ENCODE peak calls at places on chromosome 7, in nine cellular contexts. S, W, C, F, X, D, Z, Q and M are unnamed samples.

GRCh38 chr7:66725843-66726242 is 14.7 kb upstream of the RABGEF1 start:
- DNase-seq in S (no peak), W (no peak), C (no peak), F (no peak), X (no peak), D (no peak), Z (no peak), Q (no peak), M (no peak)

GRCh38 chr7:147711429-147711828 is 879.1 kb upstream of the C7orf33 start:
- DNase-seq in S (no peak), W (no peak), C (no peak), F (no peak), X (no peak), D (no peak), Z (no peak), Q (no peak), M (no peak)

GRCh38 chr7:50552921-50553320 is 12.3 kb downstream of the DDC start:
- DNase-seq in S (no peak), W (no peak), C (peak), F (no peak), X (peak), D (peak), Z (no peak), Q (peak), M (peak)

GRCh38 chr7:105691692-105692564 is 110.6 kb upstream of the EFCAB10 start:
- DNase-seq in S (peak), W (peak), C (peak), F (peak), X (peak), D (peak), Z (peak), Q (peak), M (peak)

GRCh38 chr7:127751723-127752448 is 99.9 kb downstream of the SND1 start:
- DNase-seq in S (no peak), W (no peak), C (no peak), F (peak), X (no peak), D (no peak), Z (no peak), Q (peak), M (no peak)

GRCh38 chr7:144038887-144039286 is 9.9 kb upstream of the OR2A5 start:
- DNase-seq in S (no peak), W (no peak), C (no peak), F (no peak), X (no peak), D (no peak), Z (no peak), Q (no peak), M (no peak)

GRCh38 chr7:82430518-82431465 is 12.8 kb downstream of the CACNA2D1 start:
- DNase-seq in S (no peak), W (no peak), C (no peak), F (no peak), X (peak), D (no peak), Z (no peak), Q (peak), M (no peak)

GRCh38 chr7:45082831-45083331 is 5.9 kb downstream of the NACAD start:
- DNase-seq in S (no peak), W (no peak), C (no peak), F (no peak), X (no peak), D (no peak), Z (no peak), Q (no peak), M (no peak)

GRCh38 chr7:146411975-146412374 is 295.4 kb downstream of the CNTNAP2 start:
- DNase-seq in S (no peak), W (no peak), C (peak), F (no peak), X (no peak), D (no peak), Z (no peak), Q (no peak), M (no peak)

GRCh38 chr7:44580945-44581344 is 1.1 kb downstream of the TMED4 start:
- DNase-seq in S (no peak), W (no peak), C (no peak), F (no peak), X (no peak), D (no peak), Z (no peak), Q (no peak), M (no peak)

GRCh38 chr7:51026341-51026740 is 243.6 kb upstream of the GRB10 start:
- DNase-seq in S (no peak), W (no peak), C (no peak), F (no peak), X (no peak), D (no peak), Z (no peak), Q (no peak), M (no peak)

GRCh38 chr7:122827763-122828162 is 58.5 kb downstream of the CADPS2 start:
- DNase-seq in S (no peak), W (no peak), C (no peak), F (no peak), X (no peak), D (no peak), Z (no peak), Q (no peak), M (no peak)

GRCh38 chr7:1255083-1255816 is 22.6 kb downstream of the UNCX start:
- DNase-seq in S (no peak), W (no peak), C (peak), F (no peak), X (no peak), D (no peak), Z (no peak), Q (no peak), M (no peak)

GRCh38 chr7:148963583-148964509 is 64.5 kb downstream of the PDIA4 start:
- DNase-seq in S (no peak), W (no peak), C (peak), F (no peak), X (no peak), D (no peak), Z (no peak), Q (no peak), M (no peak)

GRCh38 chr7:84188811-84189405 is 5.7 kb downstream of the SEMA3A start:
- DNase-seq in S (no peak), W (no peak), C (no peak), F (no peak), X (no peak), D (no peak), Z (no peak), Q (peak), M (no peak)

GRCh38 chr7:41222704-41223103 is 480.2 kb downstream of the INHBA start:
- DNase-seq in S (no peak), W (no peak), C (no peak), F (no peak), X (no peak), D (no peak), Z (peak), Q (peak), M (peak)

GRCh38 chr7:22295402-22296264 is 61.3 kb downstream of the RAPGEF5 start:
- DNase-seq in S (no peak), W (no peak), C (peak), F (no peak), X (no peak), D (no peak), Z (no peak), Q (no peak), M (no peak)

GRCh38 chr7:122300607-122301079 is 3.9 kb downstream of the FEZF1 start:
- DNase-seq in S (no peak), W (no peak), C (peak), F (no peak), X (no peak), D (no peak), Z (no peak), Q (no peak), M (no peak)

GRCh38 chr7:135789956-135790355 is 41.3 kb upstream of the FAM180A start:
- DNase-seq in S (no peak), W (no peak), C (no peak), F (no peak), X (no peak), D (no peak), Z (no peak), Q (no peak), M (no peak)

GRCh38 chr7:158266817-158267736 is 320.5 kb downstream of the PTPRN2 start:
- DNase-seq in S (no peak), W (no peak), C (no peak), F (no peak), X (no peak), D (no peak), Z (no peak), Q (no peak), M (no peak)

GRCh38 chr7:157807510-157807909 is 470.7 kb downstream of the DNAJB6 start:
- DNase-seq in S (no peak), W (no peak), C (peak), F (no peak), X (no peak), D (no peak), Z (no peak), Q (no peak), M (no peak)

GRCh38 chr7:28037220-28038010 is 143.2 kb downstream of the JAZF1 start:
- DNase-seq in S (no peak), W (no peak), C (no peak), F (peak), X (peak), D (peak), Z (peak), Q (peak), M (peak)

GRCh38 chr7:159028456-159029401 is 115.9 kb downstream of the VIPR2 start:
- DNase-seq in S (no peak), W (peak), C (no peak), F (no peak), X (no peak), D (no peak), Z (no peak), Q (no peak), M (no peak)

GRCh38 chr7:51146816-51147586 is 169.6 kb downstream of the COBL start:
- DNase-seq in S (no peak), W (no peak), C (no peak), F (no peak), X (no peak), D (no peak), Z (no peak), Q (no peak), M (no peak)

GRCh38 chr7:25565949-25566348 is 337.7 kb upstream of the NPVF start:
- DNase-seq in S (peak), W (peak), C (peak), F (no peak), X (peak), D (peak), Z (peak), Q (peak), M (peak)

GRCh38 chr7:2032030-2032875 is 200.5 kb downstream of the MAD1L1 start:
- DNase-seq in S (no peak), W (no peak), C (no peak), F (no peak), X (no peak), D (no peak), Z (no peak), Q (peak), M (no peak)

GRCh38 chr7:55409474-55410225 is 44.5 kb downstream of the LANCL2 start:
- DNase-seq in S (no peak), W (no peak), C (no peak), F (no peak), X (no peak), D (peak), Z (no peak), Q (peak), M (peak)

GRCh38 chr7:80288175-80289122 is 153.8 kb downstream of the GNAI1 start:
- DNase-seq in S (no peak), W (no peak), C (no peak), F (no peak), X (no peak), D (no peak), Z (no peak), Q (peak), M (no peak)
- TF ChIP-seq CTCF in S (no peak), W (no peak), C (peak), F (no peak), X (no peak), D (no peak), Z (no peak), Q (peak), M (peak)

DNA sequence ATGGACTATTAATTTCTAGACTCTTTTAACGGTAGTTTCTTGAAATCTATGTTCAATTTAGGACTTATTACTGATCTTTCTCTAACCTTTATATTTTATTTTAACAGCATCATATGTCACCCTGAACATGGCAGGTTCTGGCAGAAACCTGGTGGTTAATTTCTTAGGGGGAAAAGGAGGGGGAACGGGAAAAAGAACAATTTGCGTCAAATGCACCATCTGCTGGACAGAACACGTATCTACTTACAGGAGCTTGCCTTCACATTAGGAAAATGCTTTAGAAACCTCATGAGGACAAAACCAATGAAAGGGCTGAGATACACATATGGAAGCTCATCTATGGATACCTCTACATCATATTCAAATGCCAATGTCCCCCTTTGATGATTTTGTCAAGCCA is 171.3 kb downstream of the GRM3 start:
- DNase-seq in S (no peak), W (no peak), C (peak), F (no peak), X (no peak), D (peak), Z (no peak), Q (no peak), M (no peak)
- TF ChIP-seq CTCF in S (no peak), W (no peak), C (peak), F (peak), X (no peak), D (peak), Z (peak), Q (peak), M (peak)

DNA sequence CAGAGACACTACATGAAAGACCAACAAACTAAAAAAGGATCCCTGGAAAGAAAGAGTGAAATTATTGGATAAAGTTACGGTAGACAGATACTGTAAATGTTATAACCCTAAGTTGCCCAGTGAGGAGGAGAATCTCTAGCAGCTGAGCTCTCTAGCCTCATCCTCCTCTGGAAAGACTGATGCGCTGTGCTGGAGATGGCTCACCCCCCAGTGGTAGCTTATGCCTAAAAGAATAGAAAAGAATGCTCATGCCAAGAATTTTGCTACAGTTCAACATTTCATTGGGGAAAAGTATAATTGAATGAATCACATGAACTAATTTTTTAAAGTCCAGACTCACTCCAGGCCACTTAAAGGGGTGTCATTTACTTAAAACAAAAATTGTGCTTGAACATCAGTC is 50.8 kb upstream of the RNF32 start:
- DNase-seq in S (no peak), W (no peak), C (no peak), F (no peak), X (no peak), D (no peak), Z (no peak), Q (no peak), M (no peak)
- TF ChIP-seq CTCF in S (no peak), W (no peak), C (no peak), F (no peak), X (no peak), D (no peak), Z (no peak), Q (no peak), M (no peak)

GRCh38 chr7:75963383-75963995 is 30.9 kb downstream of the TMEM120A start:
- DNase-seq in S (no peak), W (no peak), C (no peak), F (no peak), X (no peak), D (no peak), Z (no peak), Q (no peak), M (no peak)

GRCh38 chr7:75962607-75963382 is 31.6 kb downstream of the TMEM120A start:
- DNase-seq in S (no peak), W (no peak), C (peak), F (no peak), X (peak), D (no peak), Z (peak), Q (peak), M (peak)

GRCh38 chr7:75960372-75960771 is 34.0 kb downstream of the TMEM120A start:
- DNase-seq in S (no peak), W (no peak), C (no peak), F (no peak), X (no peak), D (no peak), Z (no peak), Q (no peak), M (no peak)

GRCh38 chr7:75958802-75959543 is 35.4 kb downstream of the TMEM120A start:
- DNase-seq in S (no peak), W (no peak), C (no peak), F (no peak), X (no peak), D (no peak), Z (no peak), Q (no peak), M (peak)

DNA sequence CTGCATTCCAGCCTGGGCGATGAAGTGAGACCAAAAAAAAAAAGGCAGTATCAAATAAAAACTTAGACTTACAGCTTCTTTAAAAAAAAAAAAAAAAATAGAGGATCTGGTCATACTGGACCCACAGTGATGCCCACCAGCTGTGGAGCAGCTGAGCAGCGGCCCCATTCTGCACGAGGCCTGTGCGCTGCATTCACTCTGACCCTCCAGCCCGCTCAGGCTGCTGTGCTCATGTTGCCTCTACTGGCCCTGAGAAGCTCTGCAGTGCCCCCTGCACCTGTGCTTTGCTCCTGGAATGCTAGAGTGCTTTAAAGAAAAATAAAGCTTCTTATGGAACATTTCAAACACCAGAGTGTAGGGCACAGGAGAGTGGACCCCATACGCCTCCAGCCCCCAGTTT is 33.2 kb downstream of the TMEM120A start:
- DNase-seq in S (no peak), W (no peak), C (peak), F (no peak), X (no peak), D (no peak), Z (no peak), Q (no peak), M (no peak)
- TF ChIP-seq CTCF in S (no peak), W (no peak), C (peak), F (peak), X (no peak), D (no peak), Z (no peak), Q (no peak), M (no peak)

GRCh38 chr7:137642467-137642866 is 204.3 kb downstream of the DGKI start:
- DNase-seq in S (no peak), W (no peak), C (no peak), F (no peak), X (peak), D (no peak), Z (peak), Q (peak), M (peak)

GRCh38 chr7:137636376-137636775 is 210.4 kb downstream of the DGKI start:
- DNase-seq in S (no peak), W (no peak), C (no peak), F (no peak), X (no peak), D (no peak), Z (no peak), Q (peak), M (no peak)

DNA sequence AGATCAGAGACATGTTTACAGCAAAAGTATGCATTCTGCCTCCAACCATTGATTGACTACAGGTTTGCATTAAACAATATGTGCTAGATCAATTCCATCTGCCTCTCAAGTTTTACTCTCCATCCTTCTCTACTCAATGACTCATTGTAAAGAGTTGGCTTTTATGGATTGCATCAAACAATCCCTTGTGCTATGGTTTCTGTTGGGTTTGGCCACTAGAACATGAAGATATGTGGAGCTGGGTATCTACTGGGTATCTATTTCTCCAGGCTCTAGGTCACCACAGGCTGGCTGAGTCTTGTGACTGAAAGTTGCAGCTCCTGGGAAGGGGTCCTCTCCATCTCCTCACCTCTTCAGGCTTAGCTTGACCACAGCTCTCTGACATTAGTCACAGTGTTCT is 204.7 kb downstream of the DGKI start:
- DNase-seq in S (no peak), W (no peak), C (no peak), F (no peak), X (no peak), D (no peak), Z (no peak), Q (no peak), M (peak)
- TF ChIP-seq CTCF in S (no peak), W (no peak), C (no peak), F (no peak), X (no peak), D (no peak), Z (no peak), Q (no peak), M (no peak)

GRCh38 chr7:92404170-92404614 is 43.1 kb upstream of the GATAD1 start:
- DNase-seq in S (peak), W (no peak), C (peak), F (no peak), X (no peak), D (no peak), Z (no peak), Q (no peak), M (no peak)
- TF ChIP-seq CTCF in S (no peak), W (no peak), C (peak), F (no peak), X (no peak), D (no peak), Z (no peak), Q (no peak), M (peak)

GRCh38 chr7:91266067-91266930 is 2.1 kb downstream of the FZD1 start:
- DNase-seq in S (no peak), W (no peak), C (peak), F (no peak), X (no peak), D (peak), Z (no peak), Q (peak), M (no peak)
- TF ChIP-seq CTCF in S (no peak), W (no peak), C (no peak), F (no peak), X (no peak), D (no peak), Z (no peak), Q (no peak), M (no peak)

DNA sequence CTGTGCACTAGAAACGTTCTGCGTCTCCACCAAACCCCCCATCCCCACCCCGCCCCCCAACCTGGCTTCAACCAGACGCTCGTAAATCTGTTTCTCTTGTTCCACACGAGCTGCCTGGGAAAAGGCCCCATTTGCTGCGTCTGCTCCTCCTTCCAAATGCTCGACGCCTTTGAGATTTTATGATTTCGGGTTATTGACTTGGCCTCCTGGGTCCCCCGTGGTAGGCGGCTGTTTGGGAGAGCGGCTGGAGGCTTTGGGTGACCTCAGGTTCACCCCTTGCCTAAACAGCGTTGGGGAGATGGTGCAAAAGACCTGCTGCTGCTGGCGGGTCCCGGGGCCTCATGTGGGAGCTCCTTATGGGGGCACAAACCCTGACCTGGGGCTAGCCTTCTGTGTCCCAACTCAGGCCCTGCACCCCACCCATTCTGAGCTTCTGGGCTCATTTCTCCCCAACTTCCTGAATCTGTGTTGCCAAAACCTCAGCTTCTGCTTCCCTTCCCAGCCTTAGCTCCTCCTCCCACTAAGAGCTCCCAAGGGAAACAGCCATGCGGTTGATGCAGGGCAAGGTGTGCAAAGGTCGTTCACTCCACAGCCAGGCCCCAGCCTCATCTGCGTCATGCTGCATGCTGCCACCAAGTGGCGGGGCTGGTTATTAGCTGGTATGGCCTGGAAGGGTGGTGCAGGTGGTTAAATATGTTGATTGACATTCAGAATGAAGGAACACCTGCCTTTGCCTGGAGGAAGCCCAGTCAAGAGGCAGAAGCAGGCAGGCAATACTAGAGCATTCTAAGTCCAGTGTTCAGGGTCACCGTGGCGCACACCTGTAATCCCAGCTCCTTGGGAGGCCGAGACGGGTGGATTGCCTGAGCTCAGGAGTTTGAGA is 49.1 kb upstream of the ELN start:
- DNase-seq in S (no peak), W (no peak), C (peak), F (no peak), X (no peak), D (peak), Z (no peak), Q (no peak), M (no peak)
- TF ChIP-seq CTCF in S (no peak), W (no peak), C (peak), F (peak), X (peak), D (peak), Z (peak), Q (peak), M (peak)